ENCODE peak calls at places on chromosome 7, in nine cellular contexts. S is dorsolateral prefrontal cortex, T is choroid plexus epithelial cell, U is right atrium auricular region, H is prostate gland, D is MM.1S, R is glutamatergic neuron, P is RWPE1, L is MCF 10A. O is an unnamed sample.
A peak's percentile ranks its signal among the peaks of the same experiment; 100 is the strongest.

GRCh38 chr7:79461660-79462059 is 8.2 kb upstream of the MAGI2 start:
- DNase-seq in P (peak; percentile 63), H (no peak), L (peak; percentile 27), D (no peak), S (no peak), U (no peak), R (no peak), T (peak; percentile 87), O (no peak)

GRCh38 chr7:102101926-102102325 is 184.7 kb upstream of the SH2B2 start:
- DNase-seq in P (no peak), H (no peak), R (no peak), D (no peak), U (no peak), T (no peak), L (no peak), S (no peak), O (no peak)

GRCh38 chr7:26454180-26454579 is 162.5 kb downstream of the SNX10 start:
- DNase-seq in H (no peak), R (no peak), S (no peak), D (no peak), T (no peak), L (peak; percentile 16), U (no peak), P (no peak), O (no peak)

GRCh38 chr7:107951896-107952295 is 51.1 kb downstream of the LAMB1 start:
- DNase-seq in P (no peak), D (no peak), T (no peak), H (no peak), S (no peak), R (no peak), L (no peak), U (no peak), O (no peak)

GRCh38 chr7:95609277-95609971 is 13.1 kb upstream of the PDK4 start:
- DNase-seq in T (peak; percentile 82), L (peak; percentile 52), R (no peak), P (no peak), U (no peak), H (peak; percentile 69), D (no peak), S (no peak), O (no peak)

GRCh38 chr7:951881-952547 is 2.5 kb downstream of the ADAP1 start:
- DNase-seq in P (no peak), R (peak; percentile 17), H (no peak), L (no peak), S (no peak), D (no peak), U (no peak), T (no peak), O (no peak)

GRCh38 chr7:2355079-2356008 is 717 bp downstream of the EIF3B start:
- DNase-seq in P (peak; percentile 12), H (no peak), T (no peak), U (no peak), R (peak; percentile 38), S (no peak), D (no peak), L (peak; percentile 30), O (peak; percentile 12)

GRCh38 chr7:44706788-44707557 is 41.7 kb upstream of the ZMIZ2 start:
- DNase-seq in R (no peak), U (no peak), L (no peak), D (no peak), P (no peak), H (no peak), T (no peak), S (no peak), O (no peak)

GRCh38 chr7:28625446-28625845 is 213.1 kb downstream of the CREB5 start:
- DNase-seq in T (no peak), L (no peak), P (no peak), S (no peak), U (no peak), R (no peak), D (no peak), H (no peak), O (no peak)

GRCh38 chr7:79361214-79361613 is 92.3 kb downstream of the MAGI2 start:
- DNase-seq in T (no peak), P (no peak), L (peak; percentile 39), S (no peak), U (no peak), H (no peak), D (no peak), R (no peak), O (no peak)

GRCh38 chr7:148622887-148623585 is 32.5 kb downstream of the C7orf33 start:
- DNase-seq in T (no peak), P (no peak), R (peak; percentile 59), H (no peak), D (no peak), U (no peak), S (no peak), L (no peak), O (no peak)

GRCh38 chr7:20030915-20031362 is 186.2 kb downstream of the MACC1 start:
- DNase-seq in S (no peak), D (peak; percentile 29), L (peak; percentile 17), T (peak; percentile 9), R (no peak), H (no peak), P (no peak), U (no peak), O (no peak)

GRCh38 chr7:11434371-11434770 is 397.6 kb downstream of the THSD7A start:
- DNase-seq in D (no peak), S (no peak), R (no peak), U (no peak), H (no peak), P (no peak), T (no peak), L (no peak), O (no peak)

GRCh38 chr7:44183386-44183785 is 5.9 kb downstream of the GCK start:
- DNase-seq in P (no peak), R (no peak), U (peak; percentile 21), L (no peak), T (no peak), D (no peak), S (no peak), H (no peak), O (no peak)

GRCh38 chr7:76302299-76303056 is at the start of gene HSPB1:
- DNase-seq in U (peak; percentile 98), D (peak; percentile 40), P (peak; percentile 80), L (peak; percentile 95), H (peak; percentile 95), R (peak; percentile 77), S (peak; percentile 82), T (peak; percentile 91), O (no peak)

GRCh38 chr7:74143383-74143782 is 30.8 kb upstream of the EIF4H start:
- DNase-seq in P (no peak), D (no peak), T (no peak), H (no peak), U (no peak), S (no peak), R (no peak), L (no peak), O (no peak)
- TF ChIP-seq CTCF in P (no peak), D (no peak), T (no peak), H (no peak), U (no peak), S (no peak), R (no peak), L (no peak), O (no peak)

GRCh38 chr7:22338411-22338810 is 18.5 kb downstream of the RAPGEF5 start:
- DNase-seq in P (no peak), H (no peak), R (no peak), L (no peak), S (no peak), D (no peak), U (no peak), T (no peak), O (no peak)

GRCh38 chr7:22343071-22343470 is 13.9 kb downstream of the RAPGEF5 start:
- DNase-seq in L (no peak), S (no peak), R (no peak), D (no peak), H (no peak), U (no peak), P (no peak), T (no peak), O (no peak)

GRCh38 chr7:22343612-22344011 is 13.3 kb downstream of the RAPGEF5 start:
- DNase-seq in U (no peak), D (no peak), T (no peak), P (no peak), H (no peak), L (no peak), R (no peak), S (no peak), O (no peak)

GRCh38 chr7:22339725-22340390 is 17.1 kb downstream of the RAPGEF5 start:
- DNase-seq in L (no peak), U (no peak), P (no peak), S (no peak), H (no peak), T (no peak), D (no peak), R (no peak), O (no peak)

GRCh38 chr7:22338875-22339274 is 18.1 kb downstream of the RAPGEF5 start:
- DNase-seq in T (no peak), U (no peak), D (no peak), P (no peak), R (no peak), H (no peak), S (no peak), L (no peak), O (no peak)
- TF ChIP-seq CTCF in T (no peak), U (no peak), D (no peak), P (no peak), R (no peak), H (no peak), S (no peak), L (no peak), O (no peak)

DNA sequence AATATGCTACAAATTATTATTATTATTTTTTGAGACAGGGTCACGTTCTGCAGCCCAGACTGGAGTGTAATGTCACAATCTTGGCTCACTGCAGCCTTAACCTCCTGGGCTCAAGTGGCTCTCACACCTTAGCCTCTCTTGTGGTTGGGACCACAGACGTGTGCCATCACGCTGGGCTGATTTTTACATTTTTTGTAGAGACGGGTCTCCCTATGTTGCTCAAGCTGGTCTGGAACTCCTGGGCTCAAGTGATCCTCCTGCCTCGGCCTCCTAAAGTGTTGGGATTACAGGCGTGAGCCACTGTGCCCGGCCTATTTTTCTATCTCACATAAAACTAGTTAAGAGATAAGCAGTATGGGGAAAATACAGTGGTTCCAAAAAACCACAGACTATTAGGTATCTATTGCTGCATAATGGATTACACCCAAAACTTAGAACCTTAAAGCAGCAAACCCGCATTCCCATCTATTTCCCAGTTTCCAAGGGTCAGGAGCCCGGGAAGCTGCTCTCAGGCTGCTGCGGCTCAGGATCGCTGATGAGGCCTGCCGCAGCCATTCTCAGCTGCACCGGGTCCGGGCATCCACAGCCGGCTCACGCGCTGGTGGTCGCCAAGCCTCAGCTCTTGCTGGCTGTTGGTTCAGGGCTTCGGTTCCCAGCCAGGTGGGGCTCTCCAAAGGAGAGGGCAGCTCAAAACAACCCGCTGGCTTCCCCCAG is 128.3 kb downstream of the UBE2H start:
- DNase-seq in S (no peak), D (no peak), P (no peak), U (no peak), L (no peak), R (peak; percentile 65), T (no peak), H (no peak), O (no peak)
- TF ChIP-seq CTCF in S (no peak), D (no peak), P (peak; percentile 38), U (no peak), L (no peak), R (no peak), T (no peak), H (no peak), O (no peak)

DNA sequence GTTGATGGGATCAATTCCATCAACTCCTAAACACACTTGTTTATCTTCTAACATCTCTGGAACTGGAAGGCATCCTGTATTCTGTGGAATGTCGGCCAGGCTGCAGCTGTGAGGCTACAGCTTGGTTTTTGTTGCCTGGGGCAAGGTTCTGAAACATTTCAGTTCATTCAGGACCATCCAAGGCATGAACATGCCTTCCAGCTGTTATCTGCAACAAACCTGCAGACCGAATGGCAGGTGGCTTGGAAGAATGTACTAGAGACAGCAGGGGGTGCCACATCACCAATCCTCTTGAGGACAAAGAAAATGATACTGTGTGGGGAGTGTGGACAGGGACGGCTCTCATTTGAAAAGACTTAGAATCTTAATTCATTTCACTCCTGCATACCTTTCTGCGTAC is 12.4 kb downstream of the PAPOLB start:
- DNase-seq in S (peak; percentile 23), R (no peak), L (peak; percentile 62), D (peak; percentile 33), U (no peak), H (peak; percentile 28), P (peak; percentile 29), T (peak; percentile 62), O (no peak)
- TF ChIP-seq CTCF in S (peak; percentile 38), R (no peak), L (peak; percentile 47), D (peak; percentile 44), U (peak; percentile 42), H (peak; percentile 43), P (no peak), T (peak; percentile 56), O (peak; percentile 30)

O was measured in progenitor cell of endocrine pancreas.